ENCODE peak calls at places on chromosome 2, in eight cellular contexts. E is endodermal cell, W is ovary, K is A673, O is colonic mucosa, H is GM12865, R is suprapubic skin, L is bronchial epithelial cell. Q is an unnamed sample.

GRCh38 chr2:26268184-26268583 is 23.4 kb downstream of the HADHB start:
- DNase-seq in E (no peak), W (no peak), K (no peak), O (no peak), H (no peak), R (no peak), L (no peak), Q (peak)

GRCh38 chr2:88024509-88024908 is 8.2 kb upstream of the RNU2-63P start:
- DNase-seq in E (peak), W (no peak), K (no peak), O (no peak), H (peak), R (no peak), L (no peak), Q (no peak)

GRCh38 chr2:240231838-240232244 is 91.4 kb upstream of the OTOS start:
- DNase-seq in E (peak), W (peak), K (no peak), O (peak), H (no peak), R (peak), L (no peak), Q (no peak)

GRCh38 chr2:168056242-168056641 is 191.2 kb downstream of the STK39 start:
- DNase-seq in E (peak), W (no peak), K (no peak), O (peak), H (no peak), R (no peak), L (no peak), Q (no peak)

GRCh38 chr2:217183471-217183870 is 323.6 kb upstream of the TNP1 start:
- DNase-seq in E (no peak), W (no peak), K (no peak), O (no peak), H (no peak), R (no peak), L (no peak), Q (no peak)

GRCh38 chr2:37916512-37917082 is 8.5 kb upstream of the RMDN2 start:
- DNase-seq in E (no peak), W (no peak), K (no peak), O (no peak), H (no peak), R (no peak), L (peak), Q (peak)

GRCh38 chr2:7203056-7203467 is 285.9 kb downstream of the RNF144A start:
- DNase-seq in E (peak), W (peak), K (peak), O (peak), H (peak), R (no peak), L (peak), Q (peak)

GRCh38 chr2:30869988-30870387 is 62.7 kb upstream of the CAPN13 start:
- DNase-seq in E (no peak), W (no peak), K (no peak), O (no peak), H (no peak), R (no peak), L (peak), Q (no peak)

GRCh38 chr2:33137331-33137730 is 190.6 kb downstream of the LTBP1 start:
- DNase-seq in E (no peak), W (no peak), K (no peak), O (no peak), H (no peak), R (no peak), L (no peak), Q (no peak)

GRCh38 chr2:133952420-133952819 is 301.5 kb upstream of the MGAT5 start:
- DNase-seq in E (no peak), W (no peak), K (no peak), O (no peak), H (peak), R (no peak), L (no peak), Q (no peak)

GRCh38 chr2:107712857-107713256 is 113.8 kb upstream of the RGPD4 start:
- DNase-seq in E (no peak), W (no peak), K (no peak), O (no peak), H (no peak), R (no peak), L (peak), Q (peak)

GRCh38 chr2:27903018-27903417 is 12.5 kb downstream of the BABAM2 start:
- DNase-seq in E (no peak), W (no peak), K (no peak), O (no peak), H (no peak), R (no peak), L (no peak), Q (no peak)

GRCh38 chr2:110979834-110980612 is 140.7 kb upstream of the BCL2L11 start:
- DNase-seq in E (peak), W (no peak), K (no peak), O (no peak), H (no peak), R (no peak), L (peak), Q (no peak)

GRCh38 chr2:196271786-196272185 is 100.4 kb upstream of the STK17B start:
- DNase-seq in E (no peak), W (no peak), K (no peak), O (no peak), H (no peak), R (no peak), L (no peak), Q (no peak)

GRCh38 chr2:57673983-57674382 is 372.6 kb upstream of the VRK2 start:
- DNase-seq in E (no peak), W (no peak), K (no peak), O (no peak), H (no peak), R (no peak), L (no peak), Q (no peak)

GRCh38 chr2:108588070-108588668 is 53.9 kb downstream of the LIMS1 start:
- DNase-seq in E (no peak), W (no peak), K (no peak), O (no peak), H (no peak), R (no peak), L (peak), Q (peak)

GRCh38 chr2:26752636-26753035 is 11.4 kb upstream of the SLC35F6 start:
- DNase-seq in E (no peak), W (no peak), K (peak), O (no peak), H (no peak), R (no peak), L (no peak), Q (no peak)

GRCh38 chr2:149904816-149905215 is 317.2 kb upstream of the MMADHC start:
- DNase-seq in E (no peak), W (no peak), K (no peak), O (no peak), H (no peak), R (no peak), L (no peak), Q (peak)

GRCh38 chr2:146081459-146081858 is 1561.5 kb upstream of the ZEB2 start:
- DNase-seq in E (no peak), W (no peak), K (no peak), O (no peak), H (no peak), R (no peak), L (no peak), Q (no peak)
- TF ChIP-seq CTCF in E (no peak), W (no peak), K (no peak), O (no peak), H (no peak), R (no peak), L (no peak), Q (no peak)

GRCh38 chr2:39411186-39411944 is 25.7 kb downstream of the MAP4K3 start:
- DNase-seq in E (no peak), W (no peak), K (peak), O (no peak), H (no peak), R (no peak), L (peak), Q (peak)
- H3K4me3 ChIP-seq in E (no peak), W (no peak), K (no peak), O (no peak), H (no peak), R (no peak), L (no peak), Q (no peak)

DNA sequence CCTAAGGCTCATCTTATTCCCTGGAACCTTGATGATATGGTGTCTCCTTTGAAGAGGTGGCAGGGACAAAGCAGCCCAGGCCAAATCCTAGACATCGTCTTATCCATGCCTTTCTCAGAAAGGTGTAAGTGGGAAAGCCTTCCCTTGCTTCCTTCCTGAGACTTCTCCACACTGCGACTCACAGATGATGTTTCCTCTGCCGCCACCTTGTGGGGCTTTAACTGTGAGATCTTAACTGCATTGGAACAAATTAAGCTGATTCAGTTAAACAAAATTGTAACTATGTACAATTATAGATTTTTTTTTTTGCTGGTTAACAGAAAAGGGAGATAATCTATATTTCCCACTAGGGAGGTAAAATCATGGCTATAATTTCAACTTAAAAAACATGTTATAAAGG is 10.0 kb upstream of the GCA start:
- DNase-seq in E (peak), W (no peak), K (peak), O (peak), H (peak), R (no peak), L (peak), Q (peak)
- TF ChIP-seq CTCF in E (peak), W (no peak), K (peak), O (peak), H (peak), R (peak), L (peak), Q (peak)

DNA sequence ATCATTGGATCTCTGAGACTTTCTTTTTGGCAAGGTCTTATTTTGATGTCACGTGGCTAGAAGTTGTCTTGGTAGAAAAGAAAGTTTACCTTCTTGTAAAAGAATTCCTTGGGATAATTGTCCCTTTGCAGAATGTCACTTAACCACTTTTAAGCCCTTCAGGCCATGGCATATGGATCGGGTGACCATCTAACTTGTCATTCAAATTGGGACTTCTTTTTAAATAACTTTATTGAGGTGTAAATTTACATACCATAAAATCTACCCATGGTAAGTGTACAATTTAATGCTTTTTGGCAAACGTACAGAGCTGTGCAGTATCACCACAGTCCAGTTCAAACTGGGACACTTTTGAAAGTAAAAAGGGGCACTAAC is 24.6 kb downstream of the ARMC9 start:
- DNase-seq in E (no peak), W (no peak), K (no peak), O (no peak), H (no peak), R (no peak), L (no peak), Q (no peak)
- H3K4me3 ChIP-seq in E (no peak), W (no peak), K (no peak), O (no peak), H (no peak), R (no peak), L (no peak), Q (no peak)